ENCODE peak calls at places on chromosomes 12 and 14, in seven cellular contexts. Q is fibroblast of pulmonary artery; U is esophagus squamous epithelium; B is NK-92 treated with Interleukin-12 subunit alpha and Interleukin-12 subunit beta, amount 100 ng/mL, for 24 hours; C is stimulated activated CD4-positive, alpha-beta T cell treated with anti-CD3 and anti-CD28 coated beads, Interleukin-15, amount 100 ng/mL, for 24 hours; M is B cell; J is left colon. D is an unnamed sample.

GRCh38 chr12:131919366-131920156 is 9.5 kb upstream of the PUS1 start:
- DNase-seq in Q (no peak), U (no peak), B (no peak), C (no peak), M (no peak), J (no peak), D (no peak)

GRCh38 chr12:114501474-114501807 is 95.5 kb upstream of the TBX5 start:
- DNase-seq in Q (no peak), U (no peak), B (no peak), C (no peak), M (no peak), J (no peak), D (no peak)

GRCh38 chr14:97977711-97978261 is 1180.6 kb downstream of the VRK1 start:
- DNase-seq in Q (peak), U (no peak), B (no peak), C (peak), M (no peak), J (peak), D (no peak)

GRCh38 chr14:23565626-23566025 is 2.0 kb downstream of the AP1G2 start:
- DNase-seq in Q (no peak), U (no peak), B (no peak), C (no peak), M (no peak), J (no peak), D (no peak)

GRCh38 chr14:62364161-62364560 is 601.9 kb downstream of the SNAPC1 start:
- DNase-seq in Q (peak), U (no peak), B (no peak), C (no peak), M (no peak), J (no peak), D (no peak)

GRCh38 chr14:100445436-100446088 is 122.4 kb downstream of the SLC25A47 start:
- DNase-seq in Q (no peak), U (no peak), B (no peak), C (no peak), M (no peak), J (no peak), D (no peak)

GRCh38 chr12:1865284-1865866 is 45.0 kb downstream of the LRTM2 start:
- DNase-seq in Q (no peak), U (no peak), B (no peak), C (no peak), M (no peak), J (no peak), D (no peak)

GRCh38 chr12:93179792-93180191 is 197.9 kb upstream of the NUDT4 start:
- DNase-seq in Q (no peak), U (no peak), B (no peak), C (no peak), M (no peak), J (no peak), D (no peak)

GRCh38 chr14:89178802-89179201 is 238.2 kb downstream of the FOXN3 start:
- DNase-seq in Q (peak), U (no peak), B (no peak), C (no peak), M (no peak), J (no peak), D (no peak)

GRCh38 chr12:73863541-73863940 is 674.1 kb upstream of the ATXN7L3B start:
- DNase-seq in Q (peak), U (no peak), B (no peak), C (no peak), M (no peak), J (no peak), D (no peak)

GRCh38 chr12:9032202-9032964 is 43.0 kb downstream of the KLRG1 start:
- DNase-seq in Q (no peak), U (no peak), B (no peak), C (no peak), M (no peak), J (no peak), D (no peak)

GRCh38 chr12:10838461-10838860 is 10.8 kb downstream of the PRR4 start:
- DNase-seq in Q (no peak), U (no peak), B (no peak), C (no peak), M (no peak), J (no peak), D (no peak)

GRCh38 chr12:23888396-23889068 is 60.9 kb downstream of the SOX5 start:
- DNase-seq in Q (peak), U (no peak), B (no peak), C (no peak), M (no peak), J (no peak), D (no peak)

GRCh38 chr12:93790472-93791152 is 113.4 kb downstream of the CRADD start:
- DNase-seq in Q (peak), U (no peak), B (no peak), C (peak), M (no peak), J (no peak), D (no peak)

GRCh38 chr12:99985129-99985570 is 414 bp upstream of the ANKS1B start:
- DNase-seq in Q (no peak), U (no peak), B (no peak), C (no peak), M (peak), J (no peak), D (no peak)

GRCh38 chr12:65343801-65344200 is 65.3 kb downstream of the MSRB3 start:
- DNase-seq in Q (no peak), U (no peak), B (no peak), C (no peak), M (no peak), J (no peak), D (no peak)

GRCh38 chr12:106681210-106681609 is 93.3 kb upstream of the RIC8B start:
- DNase-seq in Q (no peak), U (no peak), B (no peak), C (no peak), M (no peak), J (no peak), D (no peak)

GRCh38 chr12:94550964-94551363 is 91.3 kb upstream of the CEP83 start:
- DNase-seq in Q (peak), U (no peak), B (no peak), C (no peak), M (no peak), J (no peak), D (no peak)

GRCh38 chr14:60648169-60648933 is 926 bp downstream of the SIX1 start:
- DNase-seq in Q (no peak), U (no peak), B (no peak), C (peak), M (peak), J (no peak), D (no peak)

GRCh38 chr12:75863475-75863874 is 168.1 kb downstream of the PHLDA1 start:
- DNase-seq in Q (no peak), U (no peak), B (no peak), C (no peak), M (no peak), J (no peak), D (no peak)

GRCh38 chr14:70871863-70872677 is 35.2 kb upstream of the PCNX1 start:
- DNase-seq in Q (no peak), U (no peak), B (peak), C (no peak), M (no peak), J (no peak), D (no peak)

GRCh38 chr14:80584638-80585505 is 356.7 kb downstream of the CEP128 start:
- DNase-seq in Q (no peak), U (no peak), B (no peak), C (no peak), M (no peak), J (no peak), D (no peak)

GRCh38 chr14:53148612-53149202 is 4.4 kb downstream of the DDHD1 start:
- DNase-seq in Q (no peak), U (no peak), B (no peak), C (no peak), M (no peak), J (no peak), D (peak)

GRCh38 chr12:7497661-7498060 is 5.9 kb downstream of the CD163 start:
- DNase-seq in Q (no peak), U (no peak), B (no peak), C (no peak), M (no peak), J (no peak), D (no peak)

GRCh38 chr14:91515979-91516378 is 5.9 kb upstream of the PPP4R3A start:
- DNase-seq in Q (no peak), U (no peak), B (no peak), C (no peak), M (no peak), J (no peak), D (no peak)

GRCh38 chr12:111753144-111753881 is 13.4 kb upstream of the ALDH2 start:
- DNase-seq in Q (peak), U (no peak), B (no peak), C (no peak), M (peak), J (peak), D (no peak)

GRCh38 chr12:4117386-4118016 is 156.1 kb upstream of the CCND2 start:
- DNase-seq in Q (no peak), U (no peak), B (no peak), C (no peak), M (no peak), J (no peak), D (no peak)

GRCh38 chr12:70217416-70217815 is 25.8 kb upstream of the CNOT2 start:
- DNase-seq in Q (no peak), U (no peak), B (no peak), C (no peak), M (no peak), J (no peak), D (no peak)

GRCh38 chr12:94074216-94074969 is 74.0 kb upstream of the PLXNC1 start:
- DNase-seq in Q (no peak), U (no peak), B (no peak), C (no peak), M (no peak), J (no peak), D (no peak)

GRCh38 chr12:55728185-55728931 is 451 bp downstream of the CD63 start:
- DNase-seq in Q (peak), U (no peak), B (peak), C (peak), M (no peak), J (peak), D (no peak)

GRCh38 chr12:108403952-108404351 is 64.8 kb upstream of the CMKLR1 start:
- DNase-seq in Q (no peak), U (no peak), B (no peak), C (no peak), M (no peak), J (no peak), D (no peak)

GRCh38 chr14:83860757-83861156 is 1669.2 kb upstream of the FLRT2 start:
- DNase-seq in Q (no peak), U (no peak), B (no peak), C (no peak), M (no peak), J (no peak), D (no peak)

GRCh38 chr12:42744539-42745156 is 155.1 kb upstream of the PRICKLE1 start:
- DNase-seq in Q (peak), U (no peak), B (no peak), C (no peak), M (no peak), J (no peak), D (no peak)

GRCh38 chr14:22333408-22334274 is 255.4 kb downstream of the DAD1 start:
- DNase-seq in Q (peak), U (no peak), B (peak), C (no peak), M (no peak), J (no peak), D (no peak)